ENCODE peak calls at places on chromosome 4, in nine cellular contexts. T is cardiac fibroblast; P is sigmoid colon; S is stimulated activated CD8-positive, alpha-beta memory T cell treated with anti-CD3 and anti-CD28 coated beads, Interleukin-2, amount 100 ng/mL, for 48 hours; E is uterus; M is spleen; A is colonic mucosa; U is hypothalamus; O is fibroblast of lung. W is an unnamed sample.

GRCh38 chr4:17094209-17094608 is 195.8 kb upstream of the LDB2 start:
- DNase-seq in P (no peak), M (no peak), U (no peak), O (peak), S (no peak), T (peak), E (no peak), A (no peak), W (no peak)

GRCh38 chr4:2832309-2832980 is 11.2 kb upstream of the ADD1 start:
- DNase-seq in T (no peak), P (peak), A (no peak), S (no peak), O (no peak), M (peak), E (peak), U (no peak), W (no peak)

GRCh38 chr4:183256756-183257385 is 63.2 kb downstream of the CLDN22 start:
- DNase-seq in U (peak), S (peak), M (peak), O (peak), T (peak), A (no peak), P (peak), E (peak), W (peak)

GRCh38 chr4:6474053-6474568 is 1.7 kb upstream of the PPP2R2C start:
- DNase-seq in T (no peak), A (peak), U (no peak), S (no peak), O (no peak), M (peak), P (peak), E (no peak), W (peak)

GRCh38 chr4:145902522-145902921 is 36.1 kb downstream of the ZNF827 start:
- DNase-seq in O (no peak), M (no peak), S (no peak), T (no peak), U (no peak), E (no peak), A (peak), P (no peak), W (no peak)

GRCh38 chr4:39427477-39428119 is 20.9 kb downstream of the KLB start:
- DNase-seq in T (no peak), M (no peak), O (no peak), E (no peak), P (no peak), U (no peak), A (no peak), S (no peak), W (no peak)

GRCh38 chr4:57074753-57075152 is 35.4 kb downstream of the IGFBP7 start:
- DNase-seq in T (peak), P (no peak), A (no peak), S (no peak), E (no peak), O (peak), U (no peak), M (no peak), W (no peak)

GRCh38 chr4:148284526-148285193 is 157.6 kb downstream of the NR3C2 start:
- DNase-seq in U (no peak), S (no peak), P (no peak), E (no peak), A (no peak), M (no peak), T (no peak), O (peak), W (no peak)

GRCh38 chr4:93791570-93792195 is 36.9 kb upstream of the ATOH1 start:
- DNase-seq in T (peak), M (no peak), E (no peak), A (peak), S (no peak), P (no peak), O (peak), U (peak), W (peak)

GRCh38 chr4:82994834-82995233 is 15.8 kb downstream of the LIN54 start:
- DNase-seq in T (no peak), S (no peak), U (no peak), P (no peak), A (no peak), O (no peak), E (no peak), M (no peak), W (no peak)

GRCh38 chr4:39114436-39114835 is 52.4 kb downstream of the KLHL5 start:
- DNase-seq in O (peak), E (no peak), S (no peak), M (no peak), T (no peak), A (no peak), P (no peak), U (no peak), W (no peak)

W was measured in SJCRH30.